ENCODE peak calls at places on chromosome 10, in seven cellular contexts. L, B, U, H, X, I and O are unnamed samples.

GRCh38 chr10:82982110-82982608 is 1107.2 kb downstream of the NRG3 start:
- DNase-seq in L (no peak), B (no peak), U (no peak), H (peak), X (peak), I (no peak), O (no peak)

GRCh38 chr10:102334106-102334505 is 61.4 kb upstream of the NFKB2 start:
- DNase-seq in L (no peak), B (no peak), U (no peak), H (no peak), X (no peak), I (no peak), O (no peak)

GRCh38 chr10:68871105-68871711 is 29.9 kb upstream of the DDX50 start:
- DNase-seq in L (no peak), B (peak), U (no peak), H (peak), X (peak), I (no peak), O (no peak)

GRCh38 chr10:129963076-129963830 is 821 bp downstream of the EBF3 start:
- DNase-seq in L (no peak), B (peak), U (no peak), H (peak), X (peak), I (no peak), O (no peak)

GRCh38 chr10:99292159-99292558 is 37.0 kb upstream of the CNNM1 start:
- DNase-seq in L (no peak), B (no peak), U (no peak), H (peak), X (peak), I (no peak), O (no peak)

GRCh38 chr10:109926141-109926745 is 2.9 kb upstream of the XPNPEP1 start:
- DNase-seq in L (no peak), B (no peak), U (no peak), H (no peak), X (no peak), I (no peak), O (no peak)

GRCh38 chr10:44863344-44864041 is 47.6 kb upstream of the TMEM72 start:
- DNase-seq in L (no peak), B (no peak), U (no peak), H (peak), X (no peak), I (no peak), O (no peak)

GRCh38 chr10:7458554-7458953 is 47.7 kb upstream of the SFMBT2 start:
- DNase-seq in L (no peak), B (no peak), U (no peak), H (peak), X (no peak), I (no peak), O (no peak)

GRCh38 chr10:110784198-110784597 is 87.5 kb upstream of the PDCD4 start:
- DNase-seq in L (no peak), B (peak), U (no peak), H (no peak), X (no peak), I (no peak), O (no peak)

GRCh38 chr10:12594448-12594944 is 245.1 kb downstream of the CAMK1D start:
- DNase-seq in L (no peak), B (no peak), U (no peak), H (no peak), X (no peak), I (no peak), O (no peak)

GRCh38 chr10:13665516-13666262 is 78.9 kb downstream of the PRPF18 start:
- DNase-seq in L (no peak), B (no peak), U (no peak), H (no peak), X (no peak), I (no peak), O (no peak)

GRCh38 chr10:29243750-29244149 is 45.1 kb upstream of the LYZL1 start:
- DNase-seq in L (no peak), B (peak), U (no peak), H (peak), X (peak), I (no peak), O (no peak)

GRCh38 chr10:116777006-116777405 is 34.6 kb upstream of the HSPA12A start:
- DNase-seq in L (no peak), B (no peak), U (no peak), H (no peak), X (no peak), I (no peak), O (no peak)

GRCh38 chr10:588246-589165 is 101.0 kb downstream of the DIP2C start:
- DNase-seq in L (no peak), B (peak), U (peak), H (peak), X (peak), I (no peak), O (no peak)

GRCh38 chr10:79412516-79412915 is 32.9 kb downstream of the ZCCHC24 start:
- DNase-seq in L (no peak), B (no peak), U (no peak), H (no peak), X (no peak), I (no peak), O (no peak)

GRCh38 chr10:74888947-74889661 is 62.7 kb downstream of the KAT6B start:
- DNase-seq in L (peak), B (peak), U (peak), H (peak), X (peak), I (no peak), O (no peak)

GRCh38 chr10:132036153-132036886 is 29.4 kb upstream of the JAKMIP3 start:
- DNase-seq in L (no peak), B (peak), U (peak), H (peak), X (no peak), I (no peak), O (peak)

GRCh38 chr10:72697711-72698110 is 5.8 kb downstream of the MCU start:
- DNase-seq in L (no peak), B (no peak), U (no peak), H (peak), X (peak), I (no peak), O (no peak)

GRCh38 chr10:4704034-4704545 is 121.9 kb upstream of the AKR1E2 start:
- DNase-seq in L (no peak), B (peak), U (no peak), H (peak), X (peak), I (no peak), O (no peak)

GRCh38 chr10:75565286-75566251 is 134.1 kb downstream of the LRMDA start:
- DNase-seq in L (no peak), B (no peak), U (no peak), H (no peak), X (no peak), I (no peak), O (no peak)

GRCh38 chr10:35056133-35056532 is 34.0 kb downstream of the CUL2 start:
- DNase-seq in L (no peak), B (peak), U (no peak), H (no peak), X (no peak), I (no peak), O (no peak)

GRCh38 chr10:110279062-110279986 is 25.4 kb downstream of the SMNDC1 start:
- DNase-seq in L (peak), B (peak), U (peak), H (peak), X (peak), I (no peak), O (peak)

GRCh38 chr10:119341236-119342016 is 134.1 kb downstream of the GRK5 start:
- DNase-seq in L (no peak), B (peak), U (no peak), H (peak), X (peak), I (no peak), O (no peak)

GRCh38 chr10:129949411-129950335 is 14.4 kb downstream of the EBF3 start:
- DNase-seq in L (no peak), B (peak), U (no peak), H (peak), X (no peak), I (no peak), O (no peak)

GRCh38 chr10:60731134-60731883 is 47.0 kb upstream of the CDK1 start:
- DNase-seq in L (no peak), B (no peak), U (no peak), H (no peak), X (no peak), I (no peak), O (no peak)

GRCh38 chr10:125276137-125276536 is 115.8 kb upstream of the CTBP2 start:
- DNase-seq in L (no peak), B (no peak), U (no peak), H (no peak), X (no peak), I (no peak), O (no peak)

GRCh38 chr10:3765376-3765667 is 19.7 kb downstream of the KLF6 start:
- DNase-seq in L (no peak), B (no peak), U (no peak), H (no peak), X (no peak), I (no peak), O (no peak)

GRCh38 chr10:132255489-132256344 is 52.0 kb downstream of the STK32C start:
- DNase-seq in L (no peak), B (no peak), U (no peak), H (no peak), X (no peak), I (no peak), O (no peak)